ENCODE peak calls at places on chromosomes 4 and X, in seven cellular contexts. One of them, this sample, is unnamed.

GRCh38 chrX:1468250-1468772 is 15.6 kb upstream of the ASMTL start:
- DNase-seq in epithelial cell of esophagus: peak; percentile 7
- DNase-seq in HFFc6: peak; percentile 59
- DNase-seq in activated naive CD4-positive, alpha-beta T cell treated with Interleukin-2 at 50 U/mL for 16 hours: peak; percentile 84
- DNase-seq in CD8-positive, alpha-beta T cell: peak; percentile 84
- DNase-seq in NB4: peak; percentile 92
- DNase-seq in BE2C: no peak
- DNase-seq in this sample: no peak

GRCh38 chr4:118774989-118775388 is 60.9 kb downstream of the SEC24D start:
- DNase-seq in epithelial cell of esophagus: peak; percentile 38
- DNase-seq in HFFc6: peak; percentile 30
- DNase-seq in activated naive CD4-positive, alpha-beta T cell treated with Interleukin-2 at 50 U/mL for 16 hours: no peak
- DNase-seq in CD8-positive, alpha-beta T cell: no peak
- DNase-seq in NB4: no peak
- DNase-seq in BE2C: no peak
- DNase-seq in this sample: no peak

GRCh38 chr4:184952522-184952921 is 65.8 kb upstream of the HELT start:
- DNase-seq in epithelial cell of esophagus: no peak
- DNase-seq in HFFc6: no peak
- DNase-seq in activated naive CD4-positive, alpha-beta T cell treated with Interleukin-2 at 50 U/mL for 16 hours: no peak
- DNase-seq in CD8-positive, alpha-beta T cell: no peak
- DNase-seq in NB4: no peak
- DNase-seq in BE2C: no peak
- DNase-seq in this sample: no peak

GRCh38 chrX:108439434-108439883 is at the start of gene COL4A5:
- DNase-seq in epithelial cell of esophagus: peak; percentile 91
- DNase-seq in HFFc6: peak; percentile 67
- DNase-seq in activated naive CD4-positive, alpha-beta T cell treated with Interleukin-2 at 50 U/mL for 16 hours: no peak
- DNase-seq in CD8-positive, alpha-beta T cell: no peak
- DNase-seq in NB4: peak; percentile 53
- DNase-seq in BE2C: no peak
- DNase-seq in this sample: peak; percentile 11

GRCh38 chrX:65674351-65674893 is 7.0 kb downstream of the MSN start:
- DNase-seq in epithelial cell of esophagus: no peak
- DNase-seq in HFFc6: no peak
- DNase-seq in activated naive CD4-positive, alpha-beta T cell treated with Interleukin-2 at 50 U/mL for 16 hours: no peak
- DNase-seq in CD8-positive, alpha-beta T cell: no peak
- DNase-seq in NB4: no peak
- DNase-seq in BE2C: no peak
- DNase-seq in this sample: no peak

GRCh38 chr4:8333726-8334460 is 64.3 kb downstream of the HTRA3 start:
- DNase-seq in epithelial cell of esophagus: no peak
- DNase-seq in HFFc6: no peak
- DNase-seq in activated naive CD4-positive, alpha-beta T cell treated with Interleukin-2 at 50 U/mL for 16 hours: no peak
- DNase-seq in CD8-positive, alpha-beta T cell: no peak
- DNase-seq in NB4: no peak
- DNase-seq in BE2C: no peak
- DNase-seq in this sample: no peak

GRCh38 chr4:5051210-5051691 is at the start of gene STK32B:
- DNase-seq in epithelial cell of esophagus: peak; percentile 70
- DNase-seq in HFFc6: peak; percentile 45
- DNase-seq in activated naive CD4-positive, alpha-beta T cell treated with Interleukin-2 at 50 U/mL for 16 hours: no peak
- DNase-seq in CD8-positive, alpha-beta T cell: no peak
- DNase-seq in NB4: peak; percentile 93
- DNase-seq in BE2C: peak; percentile 51
- DNase-seq in this sample: peak; percentile 19

GRCh38 chrX:150769408-150769807 is 76.2 kb downstream of the MTMR1 start:
- DNase-seq in epithelial cell of esophagus: no peak
- DNase-seq in HFFc6: no peak
- DNase-seq in activated naive CD4-positive, alpha-beta T cell treated with Interleukin-2 at 50 U/mL for 16 hours: no peak
- DNase-seq in CD8-positive, alpha-beta T cell: no peak
- DNase-seq in NB4: no peak
- DNase-seq in BE2C: no peak
- DNase-seq in this sample: no peak

GRCh38 chrX:129520151-129520550 is 3.1 kb downstream of the SMARCA1 start:
- DNase-seq in epithelial cell of esophagus: no peak
- DNase-seq in HFFc6: no peak
- DNase-seq in activated naive CD4-positive, alpha-beta T cell treated with Interleukin-2 at 50 U/mL for 16 hours: no peak
- DNase-seq in CD8-positive, alpha-beta T cell: no peak
- DNase-seq in NB4: no peak
- DNase-seq in BE2C: no peak
- DNase-seq in this sample: no peak

GRCh38 chrX:137565921-137566745 is at the start of gene ZIC3:
- DNase-seq in epithelial cell of esophagus: peak; percentile 9
- DNase-seq in HFFc6: no peak
- DNase-seq in activated naive CD4-positive, alpha-beta T cell treated with Interleukin-2 at 50 U/mL for 16 hours: no peak
- DNase-seq in CD8-positive, alpha-beta T cell: no peak
- DNase-seq in NB4: no peak
- DNase-seq in BE2C: no peak
- DNase-seq in this sample: peak; percentile 57

GRCh38 chr4:144592264-144592663 is 53.7 kb upstream of the HHIP start:
- DNase-seq in epithelial cell of esophagus: no peak
- DNase-seq in HFFc6: no peak
- DNase-seq in activated naive CD4-positive, alpha-beta T cell treated with Interleukin-2 at 50 U/mL for 16 hours: no peak
- DNase-seq in CD8-positive, alpha-beta T cell: no peak
- DNase-seq in NB4: no peak
- DNase-seq in BE2C: no peak
- DNase-seq in this sample: no peak

GRCh38 chrX:115408736-115409390 is 119.3 kb downstream of the LUZP4 start:
- DNase-seq in epithelial cell of esophagus: no peak
- DNase-seq in HFFc6: peak; percentile 7
- DNase-seq in activated naive CD4-positive, alpha-beta T cell treated with Interleukin-2 at 50 U/mL for 16 hours: no peak
- DNase-seq in CD8-positive, alpha-beta T cell: no peak
- DNase-seq in NB4: no peak
- DNase-seq in BE2C: no peak
- DNase-seq in this sample: no peak

GRCh38 chr4:94927696-94928095 is 169.9 kb downstream of the BMPR1B start:
- DNase-seq in epithelial cell of esophagus: no peak
- DNase-seq in HFFc6: no peak
- DNase-seq in activated naive CD4-positive, alpha-beta T cell treated with Interleukin-2 at 50 U/mL for 16 hours: no peak
- DNase-seq in CD8-positive, alpha-beta T cell: no peak
- DNase-seq in NB4: no peak
- DNase-seq in BE2C: no peak
- DNase-seq in this sample: no peak

GRCh38 chr4:6972911-6973310 is 63.3 kb downstream of the TBC1D14 start:
- DNase-seq in epithelial cell of esophagus: no peak
- DNase-seq in HFFc6: no peak
- DNase-seq in activated naive CD4-positive, alpha-beta T cell treated with Interleukin-2 at 50 U/mL for 16 hours: no peak
- DNase-seq in CD8-positive, alpha-beta T cell: no peak
- DNase-seq in NB4: no peak
- DNase-seq in BE2C: no peak
- DNase-seq in this sample: no peak

GRCh38 chrX:44874481-44875184 is 1.6 kb downstream of the KDM6A start:
- DNase-seq in epithelial cell of esophagus: peak; percentile 46
- DNase-seq in HFFc6: no peak
- DNase-seq in activated naive CD4-positive, alpha-beta T cell treated with Interleukin-2 at 50 U/mL for 16 hours: peak; percentile 46
- DNase-seq in CD8-positive, alpha-beta T cell: peak; percentile 45
- DNase-seq in NB4: peak; percentile 53
- DNase-seq in BE2C: peak; percentile 13
- DNase-seq in this sample: peak; percentile 13

GRCh38 chrX:12790878-12791252 is 347 bp upstream of the PRPS2 start:
- DNase-seq in epithelial cell of esophagus: no peak
- DNase-seq in HFFc6: no peak
- DNase-seq in activated naive CD4-positive, alpha-beta T cell treated with Interleukin-2 at 50 U/mL for 16 hours: no peak
- DNase-seq in CD8-positive, alpha-beta T cell: no peak
- DNase-seq in NB4: no peak
- DNase-seq in BE2C: no peak
- DNase-seq in this sample: no peak

GRCh38 chr4:168388890-168389289 is 70.3 kb upstream of the DDX60 start:
- DNase-seq in epithelial cell of esophagus: peak; percentile 81
- DNase-seq in HFFc6: peak; percentile 25
- DNase-seq in activated naive CD4-positive, alpha-beta T cell treated with Interleukin-2 at 50 U/mL for 16 hours: no peak
- DNase-seq in CD8-positive, alpha-beta T cell: no peak
- DNase-seq in NB4: no peak
- DNase-seq in BE2C: no peak
- DNase-seq in this sample: no peak